ENCODE peak calls at places on chromosomes 16 and 17, in five cellular contexts. Y, G, R, Z and O are unnamed samples.

GRCh38 chr17:31838641-31839225 is 20.3 kb downstream of the COPRS start:
- DNase-seq in Y (no peak), G (no peak), R (peak; percentile 36), Z (peak; percentile 46), O (no peak)

GRCh38 chr17:12406623-12407228 is 259.0 kb upstream of the MYOCD start:
- DNase-seq in Y (no peak), G (no peak), R (no peak), Z (peak; percentile 32), O (no peak)

GRCh38 chr17:43787728-43788127 is 7.5 kb downstream of the CFAP97D1 start:
- DNase-seq in Y (no peak), G (no peak), R (no peak), Z (no peak), O (no peak)

GRCh38 chr16:74094514-74094913 is 202.1 kb upstream of the PSMD7 start:
- DNase-seq in Y (no peak), G (no peak), R (no peak), Z (no peak), O (no peak)

GRCh38 chr17:76408037-76408849 is 23.8 kb downstream of the SPHK1 start:
- DNase-seq in Y (peak; percentile 82), G (peak; percentile 73), R (peak; percentile 55), Z (no peak), O (peak; percentile 79)

GRCh38 chr16:69057400-69058378 is 47.8 kb upstream of the HAS3 start:
- DNase-seq in Y (no peak), G (peak; percentile 95), R (peak; percentile 86), Z (peak; percentile 79), O (peak; percentile 23)

GRCh38 chr17:75843577-75844529 is at the start of gene UNC13D:
- DNase-seq in Y (no peak), G (no peak), R (no peak), Z (no peak), O (peak; percentile 50)

GRCh38 chr17:76217081-76217480 is 23.2 kb downstream of the RNF157 start:
- DNase-seq in Y (no peak), G (no peak), R (no peak), Z (no peak), O (no peak)

GRCh38 chr17:69188796-69189195 is 39.8 kb downstream of the ABCA10 start:
- DNase-seq in Y (no peak), G (no peak), R (no peak), Z (no peak), O (no peak)

GRCh38 chr17:19386276-19386863 is 620 bp downstream of the MFAP4 start:
- DNase-seq in Y (no peak), G (peak; percentile 73), R (peak; percentile 85), Z (peak; percentile 88), O (no peak)

GRCh38 chr16:88734361-88734728 is 28.0 kb downstream of the CTU2 start:
- DNase-seq in Y (no peak), G (no peak), R (no peak), Z (no peak), O (no peak)

GRCh38 chr16:58551496-58551895 is 36.2 kb downstream of the SETD6 start:
- DNase-seq in Y (no peak), G (peak; percentile 26), R (peak; percentile 2), Z (peak; percentile 9), O (no peak)

GRCh38 chr17:81493198-81494038 is 19.2 kb downstream of the ACTG1 start:
- DNase-seq in Y (no peak), G (no peak), R (no peak), Z (no peak), O (no peak)

GRCh38 chr17:82876602-82877391 is 37.0 kb upstream of the ZNF750 start:
- DNase-seq in Y (peak; percentile 41), G (no peak), R (peak; percentile 81), Z (peak; percentile 83), O (peak; percentile 89)

GRCh38 chr16:67719778-67720144 is 645 bp upstream of the GFOD2 start:
- DNase-seq in Y (no peak), G (peak; percentile 21), R (peak; percentile 58), Z (peak; percentile 68), O (peak; percentile 30)